ENCODE peak calls at places on chromosomes 7 and 10, in six cellular contexts. D, L, I, U, V and E are unnamed samples.

GRCh38 chr10:122298598-122299301 is 27.7 kb downstream of the BTBD16 start:
- DNase-seq in V (peak; percentile 62), U (peak; percentile 71), I (peak; percentile 86), L (peak; percentile 84), D (peak; percentile 60), E (peak; percentile 48)

GRCh38 chr7:50656141-50656895 is 91.1 kb upstream of the DDC start:
- DNase-seq in I (no peak), D (no peak), L (no peak), U (no peak), V (peak; percentile 11), E (no peak)

GRCh38 chr7:107758667-107759066 is 14.7 kb downstream of the CBLL1 start:
- DNase-seq in D (no peak), U (no peak), V (no peak), L (no peak), I (no peak), E (no peak)

GRCh38 chr7:50731703-50732582 is 50.8 kb downstream of the GRB10 start:
- DNase-seq in I (no peak), L (no peak), V (no peak), U (no peak), D (no peak), E (no peak)

GRCh38 chr10:17563452-17563851 is 53.7 kb downstream of the HACD1 start:
- DNase-seq in I (no peak), D (no peak), L (no peak), U (no peak), V (no peak), E (no peak)

GRCh38 chr10:49359349-49360231 is 36.3 kb downstream of the DRGX start:
- DNase-seq in U (no peak), D (no peak), L (no peak), V (no peak), I (peak; percentile 68), E (no peak)

GRCh38 chr10:86708783-86709778 is 40.8 kb downstream of the LDB3 start:
- DNase-seq in V (no peak), D (no peak), I (no peak), L (no peak), U (no peak), E (no peak)

GRCh38 chr7:116500071-116500853 is 724 bp downstream of the CAV2 start:
- DNase-seq in I (peak; percentile 69), V (peak; percentile 62), U (no peak), L (no peak), D (peak; percentile 94), E (peak; percentile 17)

GRCh38 chr7:2387897-2388636 is 15.3 kb upstream of the CHST12 start:
- DNase-seq in U (no peak), L (no peak), V (no peak), D (no peak), I (no peak), E (no peak)

GRCh38 chr7:142583424-142583823 is 165.8 kb upstream of the PRSS1 start:
- DNase-seq in I (peak; percentile 53), U (no peak), D (peak; percentile 91), L (no peak), V (no peak), E (no peak)

GRCh38 chr10:71998119-71998839 is 34.1 kb downstream of the CHST3 start:
- DNase-seq in L (no peak), D (no peak), V (no peak), U (no peak), I (no peak), E (no peak)

GRCh38 chr10:113326160-113327111 is 226.4 kb upstream of the HABP2 start:
- DNase-seq in V (peak; percentile 55), L (no peak), I (peak; percentile 60), U (peak; percentile 77), D (peak; percentile 71), E (no peak)

GRCh38 chr7:132666076-132666775 is 90.0 kb upstream of the PLXNA4 start:
- DNase-seq in I (peak; percentile 6), V (no peak), D (peak; percentile 4), U (no peak), L (no peak), E (no peak)

GRCh38 chr7:116122972-116123595 is 87.3 kb upstream of the TES start:
- DNase-seq in U (no peak), D (peak; percentile 24), L (no peak), I (peak; percentile 72), V (no peak), E (no peak)

GRCh38 chr10:129637010-129637409 is 170.0 kb downstream of the MGMT start:
- DNase-seq in I (no peak), U (no peak), D (no peak), L (no peak), V (no peak), E (no peak)
- TF ChIP-seq CTCF in I (no peak), U (no peak), D (no peak), L (no peak), V (no peak), E (no peak)

GRCh38 chr10:128263891-128264688 is 137.9 kb upstream of the MKI67 start:
- DNase-seq in V (peak; percentile 35), D (peak; percentile 16), I (peak; percentile 70), L (peak; percentile 75), U (peak; percentile 41), E (no peak)

GRCh38 chr10:128267581-128267980 is 141.4 kb upstream of the MKI67 start:
- DNase-seq in D (no peak), L (no peak), I (no peak), V (no peak), U (no peak), E (no peak)

GRCh38 chr10:128265596-128265995 is 139.4 kb upstream of the MKI67 start:
- DNase-seq in V (no peak), U (no peak), D (no peak), L (no peak), I (no peak), E (no peak)

DNA sequence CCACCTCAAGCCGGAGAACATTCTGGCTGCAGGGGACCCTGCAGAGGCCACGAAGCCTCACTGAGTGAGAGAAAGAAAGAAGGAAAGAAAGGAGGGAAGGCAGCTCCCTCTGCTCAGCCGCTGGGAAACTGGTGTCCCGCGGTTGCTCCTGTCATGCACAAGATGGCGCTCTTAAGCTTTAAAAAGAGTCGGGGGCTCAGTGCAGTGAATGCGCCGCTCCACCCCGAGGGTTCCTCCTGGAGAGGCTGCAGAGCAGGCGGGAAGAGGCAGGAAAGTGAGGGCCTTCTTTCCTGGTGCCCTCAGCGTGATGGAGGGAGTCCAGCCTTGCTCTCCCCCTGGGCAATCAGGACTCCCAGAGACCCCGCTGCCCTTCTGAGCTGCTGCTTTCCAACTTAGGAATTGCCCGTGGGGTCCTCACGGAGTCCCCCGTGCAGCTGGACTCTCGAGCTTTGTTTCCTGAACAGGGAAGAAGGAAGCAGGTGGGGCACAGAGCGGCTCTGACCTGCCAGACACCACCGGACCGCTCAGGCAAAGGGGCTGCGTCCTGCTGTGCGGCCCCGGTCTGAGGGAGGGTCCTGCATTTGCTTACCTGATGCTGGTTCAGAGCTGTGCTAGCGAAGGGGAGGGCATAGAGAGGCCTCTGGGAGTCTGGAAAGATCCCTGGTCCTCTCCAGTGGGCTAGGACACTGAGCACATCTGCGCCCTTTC is 141.9 kb upstream of the MKI67 start:
- DNase-seq in D (no peak), U (no peak), V (no peak), L (no peak), I (peak; percentile 34), E (no peak)
- TF ChIP-seq CTCF in D (peak; percentile 2), U (peak; percentile 16), V (no peak), L (no peak), I (no peak), E (no peak)

DNA sequence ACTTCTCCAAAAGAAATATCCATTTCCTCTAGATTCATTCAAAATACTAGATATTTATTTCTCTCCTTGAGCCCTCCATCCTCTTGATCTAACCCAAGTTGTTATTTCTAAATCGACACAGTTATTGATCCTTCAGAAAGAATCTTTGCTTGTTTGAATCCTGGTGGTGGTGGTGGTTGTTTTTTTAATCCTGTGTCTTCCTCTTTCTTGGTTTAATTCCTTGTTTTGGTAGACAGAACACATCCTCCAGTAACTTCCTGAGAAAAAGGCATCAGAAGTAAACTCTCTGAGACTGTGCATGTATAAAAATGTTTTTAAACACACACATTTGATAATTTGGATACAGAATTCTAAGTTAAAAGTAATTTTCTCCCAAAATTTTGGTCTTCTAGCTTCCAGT is 49.9 kb downstream of the SIRT1 start:
- DNase-seq in L (no peak), V (no peak), U (no peak), D (no peak), I (no peak), E (no peak)
- TF ChIP-seq CTCF in L (no peak), V (no peak), U (no peak), D (no peak), I (no peak), E (no peak)

GRCh38 chr7:88040694-88041093 is 106.6 kb downstream of the ADAM22 start:
- DNase-seq in I (no peak), V (no peak), U (no peak), L (no peak), D (peak; percentile 8), E (no peak)
- TF ChIP-seq CTCF in I (no peak), V (no peak), U (no peak), L (no peak), D (no peak), E (no peak)